ENCODE peak calls at places on chromosomes 4 and X, in seven cellular contexts. One of them, this sample, is unnamed.
A peak's percentile ranks its signal among the peaks of the same experiment; 100 is the strongest.

GRCh38 chr4:96677499-96677898 is 837.6 kb downstream of the PDHA2 start:
- DNase-seq in mucosa of descending colon: no peak
- DNase-seq in body of pancreas: no peak
- DNase-seq in nephron progenitor cell: no peak
- DNase-seq in endodermal cell: no peak
- DNase-seq in breast epithelium: no peak
- DNase-seq in cardiac muscle cell: no peak
- DNase-seq in this sample: no peak

GRCh38 chr4:156476359-156476758 is 495.2 kb downstream of the PDGFC start:
- DNase-seq in mucosa of descending colon: no peak
- DNase-seq in body of pancreas: no peak
- DNase-seq in nephron progenitor cell: no peak
- DNase-seq in endodermal cell: no peak
- DNase-seq in breast epithelium: no peak
- DNase-seq in cardiac muscle cell: no peak
- DNase-seq in this sample: peak; percentile 48

GRCh38 chr4:153234923-153235322 is 30.7 kb downstream of the TRIM2 start:
- DNase-seq in mucosa of descending colon: no peak
- DNase-seq in body of pancreas: no peak
- DNase-seq in nephron progenitor cell: no peak
- DNase-seq in endodermal cell: no peak
- DNase-seq in breast epithelium: no peak
- DNase-seq in cardiac muscle cell: no peak
- DNase-seq in this sample: no peak

GRCh38 chr4:41124916-41125548 is 89.3 kb downstream of the APBB2 start:
- DNase-seq in mucosa of descending colon: no peak
- DNase-seq in body of pancreas: no peak
- DNase-seq in nephron progenitor cell: no peak
- DNase-seq in endodermal cell: peak; percentile 57
- DNase-seq in breast epithelium: no peak
- DNase-seq in cardiac muscle cell: no peak
- DNase-seq in this sample: peak; percentile 44

GRCh38 chrX:22389544-22390243 is 117.0 kb downstream of the CBLL2 start:
- DNase-seq in mucosa of descending colon: no peak
- DNase-seq in body of pancreas: no peak
- DNase-seq in nephron progenitor cell: no peak
- DNase-seq in endodermal cell: no peak
- DNase-seq in breast epithelium: no peak
- DNase-seq in cardiac muscle cell: no peak
- DNase-seq in this sample: peak; percentile 69

GRCh38 chr4:153233761-153234371 is 29.6 kb downstream of the TRIM2 start:
- DNase-seq in mucosa of descending colon: no peak
- DNase-seq in body of pancreas: no peak
- DNase-seq in nephron progenitor cell: no peak
- DNase-seq in endodermal cell: no peak
- DNase-seq in breast epithelium: no peak
- DNase-seq in cardiac muscle cell: no peak
- DNase-seq in this sample: peak; percentile 46

GRCh38 chr4:176945314-176945713 is 152.6 kb upstream of the VEGFC start:
- DNase-seq in mucosa of descending colon: no peak
- DNase-seq in body of pancreas: no peak
- DNase-seq in nephron progenitor cell: no peak
- DNase-seq in endodermal cell: no peak
- DNase-seq in breast epithelium: no peak
- DNase-seq in cardiac muscle cell: no peak
- DNase-seq in this sample: no peak

GRCh38 chr4:13530823-13531608 is 13.3 kb downstream of the NKX3-2 start:
- DNase-seq in mucosa of descending colon: no peak
- DNase-seq in body of pancreas: no peak
- DNase-seq in nephron progenitor cell: no peak
- DNase-seq in endodermal cell: peak; percentile 90
- DNase-seq in breast epithelium: no peak
- DNase-seq in cardiac muscle cell: no peak
- DNase-seq in this sample: no peak

GRCh38 chr4:58543465-58543864 is 1433.3 kb upstream of the IGFBP7 start:
- DNase-seq in mucosa of descending colon: no peak
- DNase-seq in body of pancreas: no peak
- DNase-seq in nephron progenitor cell: no peak
- DNase-seq in endodermal cell: no peak
- DNase-seq in breast epithelium: no peak
- DNase-seq in cardiac muscle cell: no peak
- DNase-seq in this sample: no peak

GRCh38 chr4:8769645-8770517 is 101.8 kb downstream of the HMX1 start:
- DNase-seq in mucosa of descending colon: peak; percentile 21
- DNase-seq in body of pancreas: no peak
- DNase-seq in nephron progenitor cell: no peak
- DNase-seq in endodermal cell: peak; percentile 44
- DNase-seq in breast epithelium: peak; percentile 24
- DNase-seq in cardiac muscle cell: no peak
- DNase-seq in this sample: no peak

GRCh38 chrX:19782419-19782818 is 105.0 kb downstream of the SH3KBP1 start:
- DNase-seq in mucosa of descending colon: no peak
- DNase-seq in body of pancreas: no peak
- DNase-seq in nephron progenitor cell: no peak
- DNase-seq in endodermal cell: no peak
- DNase-seq in breast epithelium: no peak
- DNase-seq in cardiac muscle cell: no peak
- DNase-seq in this sample: no peak

GRCh38 chrX:65581661-65582339 is 47.2 kb upstream of the LAS1L start:
- DNase-seq in mucosa of descending colon: no peak
- DNase-seq in body of pancreas: peak; percentile 73
- DNase-seq in nephron progenitor cell: peak; percentile 51
- DNase-seq in endodermal cell: peak; percentile 82
- DNase-seq in breast epithelium: no peak
- DNase-seq in cardiac muscle cell: peak; percentile 59
- DNase-seq in this sample: no peak

GRCh38 chr4:169492436-169493163 is 119.8 kb downstream of the NEK1 start:
- DNase-seq in mucosa of descending colon: no peak
- DNase-seq in body of pancreas: peak; percentile 9
- DNase-seq in nephron progenitor cell: peak; percentile 20
- DNase-seq in endodermal cell: peak; percentile 80
- DNase-seq in breast epithelium: no peak
- DNase-seq in cardiac muscle cell: peak; percentile 32
- DNase-seq in this sample: peak; percentile 29

GRCh38 chrX:105869676-105870075 is 47.3 kb downstream of the NRK start:
- DNase-seq in mucosa of descending colon: no peak
- DNase-seq in body of pancreas: no peak
- DNase-seq in nephron progenitor cell: no peak
- DNase-seq in endodermal cell: no peak
- DNase-seq in breast epithelium: no peak
- DNase-seq in cardiac muscle cell: no peak
- DNase-seq in this sample: no peak

GRCh38 chr4:158818595-158818994 is 49.8 kb downstream of the FNIP2 start:
- DNase-seq in mucosa of descending colon: no peak
- DNase-seq in body of pancreas: no peak
- DNase-seq in nephron progenitor cell: no peak
- DNase-seq in endodermal cell: no peak
- DNase-seq in breast epithelium: no peak
- DNase-seq in cardiac muscle cell: no peak
- DNase-seq in this sample: no peak

DNA sequence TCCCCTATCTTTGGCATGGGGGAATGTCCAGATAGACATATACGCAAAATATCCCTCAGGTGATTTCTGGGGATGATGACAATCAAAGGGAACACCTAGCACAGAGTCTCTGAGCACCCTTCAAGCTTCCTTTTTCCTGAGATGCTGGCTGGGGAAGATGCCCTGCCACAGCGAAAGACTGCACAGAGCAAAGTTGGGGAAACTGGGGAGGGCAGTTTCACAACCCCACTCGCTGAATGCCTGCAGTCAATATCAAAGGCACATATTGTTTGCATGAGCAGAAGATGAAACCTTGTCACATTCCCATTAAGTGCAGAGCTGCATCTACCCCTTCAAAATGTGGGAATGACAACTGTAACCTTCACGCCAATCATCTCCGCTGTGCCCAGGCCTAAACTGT is 2.6 kb downstream of the GPC4 start:
- DNase-seq in mucosa of descending colon: no peak
- DNase-seq in body of pancreas: no peak
- DNase-seq in nephron progenitor cell: no peak
- DNase-seq in endodermal cell: no peak
- DNase-seq in breast epithelium: no peak
- DNase-seq in cardiac muscle cell: no peak
- DNase-seq in this sample: no peak
- TF ChIP-seq CTCF in mucosa of descending colon: no peak
- TF ChIP-seq CTCF in body of pancreas: no peak
- TF ChIP-seq CTCF in nephron progenitor cell: no peak
- TF ChIP-seq CTCF in endodermal cell: no peak
- TF ChIP-seq CTCF in breast epithelium: no peak
- TF ChIP-seq CTCF in cardiac muscle cell: no peak
- TF ChIP-seq CTCF in this sample: no peak

GRCh38 chrX:154459843-154460242 is 1.8 kb downstream of the PLXNA3 start:
- DNase-seq in mucosa of descending colon: no peak
- DNase-seq in body of pancreas: no peak
- DNase-seq in nephron progenitor cell: peak; percentile 60
- DNase-seq in endodermal cell: no peak
- DNase-seq in breast epithelium: no peak
- DNase-seq in cardiac muscle cell: no peak
- DNase-seq in this sample: no peak

GRCh38 chrX:154458116-154458953 is at the start of gene PLXNA3:
- DNase-seq in mucosa of descending colon: no peak
- DNase-seq in body of pancreas: peak; percentile 62
- DNase-seq in nephron progenitor cell: peak; percentile 80
- DNase-seq in endodermal cell: peak; percentile 68
- DNase-seq in breast epithelium: no peak
- DNase-seq in cardiac muscle cell: peak; percentile 65
- DNase-seq in this sample: no peak

GRCh38 chrX:154458954-154459829 is 1.1 kb downstream of the PLXNA3 start:
- DNase-seq in mucosa of descending colon: no peak
- DNase-seq in body of pancreas: peak; percentile 54
- DNase-seq in nephron progenitor cell: no peak
- DNase-seq in endodermal cell: peak; percentile 58
- DNase-seq in breast epithelium: no peak
- DNase-seq in cardiac muscle cell: peak; percentile 9
- DNase-seq in this sample: peak; percentile 59

GRCh38 chrX:154462396-154462795 is 4.3 kb downstream of the PLXNA3 start:
- DNase-seq in mucosa of descending colon: no peak
- DNase-seq in body of pancreas: no peak
- DNase-seq in nephron progenitor cell: no peak
- DNase-seq in endodermal cell: no peak
- DNase-seq in breast epithelium: no peak
- DNase-seq in cardiac muscle cell: no peak
- DNase-seq in this sample: no peak

GRCh38 chrX:154460326-154460725 is 2.2 kb downstream of the PLXNA3 start:
- DNase-seq in mucosa of descending colon: no peak
- DNase-seq in body of pancreas: no peak
- DNase-seq in nephron progenitor cell: no peak
- DNase-seq in endodermal cell: no peak
- DNase-seq in breast epithelium: no peak
- DNase-seq in cardiac muscle cell: no peak
- DNase-seq in this sample: no peak
- TF ChIP-seq CTCF in mucosa of descending colon: no peak
- TF ChIP-seq CTCF in body of pancreas: no peak
- TF ChIP-seq CTCF in nephron progenitor cell: no peak
- TF ChIP-seq CTCF in endodermal cell: peak; percentile 23
- TF ChIP-seq CTCF in breast epithelium: no peak
- TF ChIP-seq CTCF in cardiac muscle cell: no peak
- TF ChIP-seq CTCF in this sample: no peak

GRCh38 chrX:70552174-70552704 is 107.6 kb downstream of the DLG3 start:
- DNase-seq in mucosa of descending colon: no peak
- DNase-seq in body of pancreas: no peak
- DNase-seq in nephron progenitor cell: no peak
- DNase-seq in endodermal cell: no peak
- DNase-seq in breast epithelium: no peak
- DNase-seq in cardiac muscle cell: no peak
- DNase-seq in this sample: no peak

GRCh38 chrX:70554948-70555347 is 110.3 kb downstream of the DLG3 start:
- DNase-seq in mucosa of descending colon: no peak
- DNase-seq in body of pancreas: no peak
- DNase-seq in nephron progenitor cell: no peak
- DNase-seq in endodermal cell: no peak
- DNase-seq in breast epithelium: no peak
- DNase-seq in cardiac muscle cell: no peak
- DNase-seq in this sample: no peak

GRCh38 chrX:70554523-70554922 is 109.9 kb downstream of the DLG3 start:
- DNase-seq in mucosa of descending colon: no peak
- DNase-seq in body of pancreas: no peak
- DNase-seq in nephron progenitor cell: no peak
- DNase-seq in endodermal cell: no peak
- DNase-seq in breast epithelium: no peak
- DNase-seq in cardiac muscle cell: no peak
- DNase-seq in this sample: no peak

GRCh38 chrX:70553516-70553915 is 108.9 kb downstream of the DLG3 start:
- DNase-seq in mucosa of descending colon: no peak
- DNase-seq in body of pancreas: no peak
- DNase-seq in nephron progenitor cell: no peak
- DNase-seq in endodermal cell: no peak
- DNase-seq in breast epithelium: no peak
- DNase-seq in cardiac muscle cell: no peak
- DNase-seq in this sample: no peak

GRCh38 chrX:70554081-70554480 is 109.4 kb downstream of the DLG3 start:
- DNase-seq in mucosa of descending colon: no peak
- DNase-seq in body of pancreas: no peak
- DNase-seq in nephron progenitor cell: no peak
- DNase-seq in endodermal cell: no peak
- DNase-seq in breast epithelium: no peak
- DNase-seq in cardiac muscle cell: peak; percentile 7
- DNase-seq in this sample: peak; percentile 35
- TF ChIP-seq CTCF in mucosa of descending colon: no peak
- TF ChIP-seq CTCF in body of pancreas: no peak
- TF ChIP-seq CTCF in nephron progenitor cell: no peak
- TF ChIP-seq CTCF in endodermal cell: peak; percentile 23
- TF ChIP-seq CTCF in breast epithelium: no peak
- TF ChIP-seq CTCF in cardiac muscle cell: peak; percentile 22
- TF ChIP-seq CTCF in this sample: peak; percentile 52

DNA sequence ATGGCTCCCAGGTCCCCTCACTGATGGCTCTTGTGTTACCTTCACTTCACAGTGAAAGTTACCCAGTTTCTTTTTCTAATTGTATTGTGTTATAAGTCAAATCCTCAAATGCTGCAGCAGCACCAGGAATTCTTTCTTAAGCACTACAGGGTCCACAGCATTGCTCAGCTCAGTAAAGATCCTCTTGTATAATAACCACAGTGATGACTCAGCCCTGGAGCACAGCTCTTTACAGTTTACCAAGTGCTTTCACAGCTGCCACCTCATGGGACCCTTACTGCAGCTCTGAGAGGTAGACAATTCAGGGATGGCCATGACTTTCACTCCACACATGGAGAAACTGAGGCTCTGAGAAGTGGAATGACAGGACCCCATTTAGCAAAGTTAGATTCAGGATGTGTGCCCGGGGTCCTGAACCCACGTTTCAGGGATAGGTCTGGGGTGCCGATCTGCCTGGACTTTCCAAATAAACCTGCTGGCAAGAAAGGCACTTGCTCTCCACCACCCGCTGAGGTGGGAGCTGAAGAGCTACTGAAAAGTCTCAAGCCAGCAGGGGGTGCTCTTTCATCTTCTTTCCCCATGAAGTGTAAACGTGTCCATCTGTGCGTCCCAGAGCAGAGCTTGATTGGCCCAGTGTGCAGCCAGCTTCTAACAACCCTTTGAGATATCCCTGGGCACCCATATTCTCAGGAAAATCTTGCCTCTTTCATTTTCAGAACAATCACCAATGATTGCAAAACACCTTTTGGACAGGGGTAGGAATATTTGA is 35.7 kb upstream of the GABRQ start:
- DNase-seq in mucosa of descending colon: no peak
- DNase-seq in body of pancreas: no peak
- DNase-seq in nephron progenitor cell: peak; percentile 7
- DNase-seq in endodermal cell: peak; percentile 72
- DNase-seq in breast epithelium: no peak
- DNase-seq in cardiac muscle cell: no peak
- DNase-seq in this sample: no peak
- TF ChIP-seq CTCF in mucosa of descending colon: no peak
- TF ChIP-seq CTCF in body of pancreas: no peak
- TF ChIP-seq CTCF in nephron progenitor cell: no peak
- TF ChIP-seq CTCF in endodermal cell: peak; percentile 46
- TF ChIP-seq CTCF in breast epithelium: no peak
- TF ChIP-seq CTCF in cardiac muscle cell: no peak
- TF ChIP-seq CTCF in this sample: peak; percentile 48